ENCODE peak calls at places on chromosome 5, in five cellular contexts. One of them, this sample, is unnamed.

GRCh38 chr5:33808699-33809098 is 83.1 kb downstream of the ADAMTS12 start:
- DNase-seq in OCI-LY7: no peak
- DNase-seq in GM12878: no peak
- DNase-seq in hepatocyte: no peak
- DNase-seq in mammary epithelial cell: no peak
- DNase-seq in this sample: no peak

GRCh38 chr5:10602031-10602806 is 38.3 kb downstream of the ANKRD33B start:
- DNase-seq in OCI-LY7: no peak
- DNase-seq in GM12878: no peak
- DNase-seq in hepatocyte: no peak
- DNase-seq in mammary epithelial cell: no peak
- DNase-seq in this sample: no peak

GRCh38 chr5:172541764-172542120 is 87.4 kb upstream of the SH3PXD2B start:
- DNase-seq in OCI-LY7: no peak
- DNase-seq in GM12878: no peak
- DNase-seq in hepatocyte: no peak
- DNase-seq in mammary epithelial cell: no peak
- DNase-seq in this sample: no peak

GRCh38 chr5:144142030-144142825 is 28.2 kb downstream of the YIPF5 start:
- DNase-seq in OCI-LY7: peak; percentile 41
- DNase-seq in GM12878: peak; percentile 25
- DNase-seq in hepatocyte: peak; percentile 59
- DNase-seq in mammary epithelial cell: peak; percentile 48
- DNase-seq in this sample: no peak

GRCh38 chr5:127615916-127616315 is 33.0 kb upstream of the CTXN3 start:
- DNase-seq in OCI-LY7: no peak
- DNase-seq in GM12878: no peak
- DNase-seq in hepatocyte: peak; percentile 10
- DNase-seq in mammary epithelial cell: peak; percentile 56
- DNase-seq in this sample: no peak

GRCh38 chr5:143514915-143515314 is 111.4 kb upstream of the NR3C1 start:
- DNase-seq in OCI-LY7: no peak
- DNase-seq in GM12878: no peak
- DNase-seq in hepatocyte: no peak
- DNase-seq in mammary epithelial cell: no peak
- DNase-seq in this sample: no peak

GRCh38 chr5:172642926-172643325 is 1.9 kb downstream of the NEURL1B start:
- DNase-seq in OCI-LY7: no peak
- DNase-seq in GM12878: no peak
- DNase-seq in hepatocyte: no peak
- DNase-seq in mammary epithelial cell: no peak
- DNase-seq in this sample: no peak

GRCh38 chr5:107889387-107889786 is 218.7 kb upstream of the EFNA5 start:
- DNase-seq in OCI-LY7: no peak
- DNase-seq in GM12878: no peak
- DNase-seq in hepatocyte: no peak
- DNase-seq in mammary epithelial cell: no peak
- DNase-seq in this sample: no peak

GRCh38 chr5:135604046-135604445 is 25.3 kb upstream of the CXCL14 start:
- DNase-seq in OCI-LY7: no peak
- DNase-seq in GM12878: no peak
- DNase-seq in hepatocyte: no peak
- DNase-seq in mammary epithelial cell: no peak
- DNase-seq in this sample: no peak

GRCh38 chr5:27234916-27235315 is 196.5 kb upstream of the CDH9 start:
- DNase-seq in OCI-LY7: no peak
- DNase-seq in GM12878: no peak
- DNase-seq in hepatocyte: no peak
- DNase-seq in mammary epithelial cell: no peak
- DNase-seq in this sample: no peak

GRCh38 chr5:175535781-175536180 is 57.4 kb downstream of the SFXN1 start:
- DNase-seq in OCI-LY7: no peak
- DNase-seq in GM12878: no peak
- DNase-seq in hepatocyte: no peak
- DNase-seq in mammary epithelial cell: no peak
- DNase-seq in this sample: no peak

GRCh38 chr5:146653560-146653959 is 137.6 kb upstream of the GPR151 start:
- DNase-seq in OCI-LY7: no peak
- DNase-seq in GM12878: no peak
- DNase-seq in hepatocyte: no peak
- DNase-seq in mammary epithelial cell: no peak
- DNase-seq in this sample: no peak

GRCh38 chr5:9166202-9167147 is 379.4 kb downstream of the SEMA5A start:
- DNase-seq in OCI-LY7: no peak
- DNase-seq in GM12878: no peak
- DNase-seq in hepatocyte: no peak
- DNase-seq in mammary epithelial cell: no peak
- DNase-seq in this sample: peak; percentile 41

GRCh38 chr5:154419236-154419635 is 26.6 kb upstream of the SAP30L start:
- DNase-seq in OCI-LY7: no peak
- DNase-seq in GM12878: no peak
- DNase-seq in hepatocyte: no peak
- DNase-seq in mammary epithelial cell: no peak
- DNase-seq in this sample: no peak

GRCh38 chr5:88544616-88545150 is 276.0 kb upstream of the TMEM161B start:
- DNase-seq in OCI-LY7: no peak
- DNase-seq in GM12878: no peak
- DNase-seq in hepatocyte: no peak
- DNase-seq in mammary epithelial cell: no peak
- DNase-seq in this sample: no peak

GRCh38 chr5:105616599-105616998 is 2054.0 kb upstream of the NUDT12 start:
- DNase-seq in OCI-LY7: no peak
- DNase-seq in GM12878: no peak
- DNase-seq in hepatocyte: no peak
- DNase-seq in mammary epithelial cell: no peak
- DNase-seq in this sample: no peak
- H3K36me3 ChIP-seq in OCI-LY7: no peaks in the 10 kb centered on the region
- H3K36me3 ChIP-seq in GM12878: no peaks in the 10 kb centered on the region
- H3K36me3 ChIP-seq in hepatocyte: no peaks in the 10 kb centered on the region
- H3K36me3 ChIP-seq in mammary epithelial cell: no peaks in the 10 kb centered on the region
- H3K36me3 ChIP-seq in this sample: no peaks in the 10 kb centered on the region

GRCh38 chr5:74943905-74944304 is 77.7 kb upstream of the FAM169A start:
- DNase-seq in OCI-LY7: no peak
- DNase-seq in GM12878: no peak
- DNase-seq in hepatocyte: no peak
- DNase-seq in mammary epithelial cell: no peak
- DNase-seq in this sample: no peak
- TF ChIP-seq CTCF in OCI-LY7: peak; percentile 26
- TF ChIP-seq CTCF in GM12878: peak; percentile 10
- TF ChIP-seq CTCF in hepatocyte: peak; percentile 22
- TF ChIP-seq CTCF in mammary epithelial cell: peak; percentile 3
- TF ChIP-seq CTCF in this sample: no peak

GRCh38 chr5:149254506-149254905 is 17.2 kb upstream of the AFAP1L1 start:
- DNase-seq in OCI-LY7: no peak
- DNase-seq in GM12878: no peak
- DNase-seq in hepatocyte: peak; percentile 39
- DNase-seq in mammary epithelial cell: no peak
- DNase-seq in this sample: no peak
- H3K36me3 ChIP-seq in OCI-LY7: no peaks in the 10 kb centered on the region
- H3K36me3 ChIP-seq in GM12878: no peaks in the 10 kb centered on the region
- H3K36me3 ChIP-seq in hepatocyte: no peaks in the 10 kb centered on the region
- H3K36me3 ChIP-seq in mammary epithelial cell: no peaks in the 10 kb centered on the region
- H3K36me3 ChIP-seq in this sample: peaks cover 7% of the 10 kb centered on the region

GRCh38 chr5:35780236-35780635 is 76.5 kb upstream of the IL7R start:
- DNase-seq in OCI-LY7: no peak
- DNase-seq in GM12878: no peak
- DNase-seq in hepatocyte: no peak
- DNase-seq in mammary epithelial cell: no peak
- DNase-seq in this sample: no peak

GRCh38 chr5:35776757-35777156 is 79.9 kb upstream of the IL7R start:
- DNase-seq in OCI-LY7: no peak
- DNase-seq in GM12878: no peak
- DNase-seq in hepatocyte: no peak
- DNase-seq in mammary epithelial cell: no peak
- DNase-seq in this sample: no peak

GRCh38 chr5:35773936-35774335 is 82.8 kb upstream of the IL7R start:
- DNase-seq in OCI-LY7: no peak
- DNase-seq in GM12878: no peak
- DNase-seq in hepatocyte: no peak
- DNase-seq in mammary epithelial cell: peak; percentile 19
- DNase-seq in this sample: no peak

GRCh38 chr5:35778259-35778769 is 78.4 kb upstream of the IL7R start:
- DNase-seq in OCI-LY7: no peak
- DNase-seq in GM12878: no peak
- DNase-seq in hepatocyte: no peak
- DNase-seq in mammary epithelial cell: no peak
- DNase-seq in this sample: no peak

DNA sequence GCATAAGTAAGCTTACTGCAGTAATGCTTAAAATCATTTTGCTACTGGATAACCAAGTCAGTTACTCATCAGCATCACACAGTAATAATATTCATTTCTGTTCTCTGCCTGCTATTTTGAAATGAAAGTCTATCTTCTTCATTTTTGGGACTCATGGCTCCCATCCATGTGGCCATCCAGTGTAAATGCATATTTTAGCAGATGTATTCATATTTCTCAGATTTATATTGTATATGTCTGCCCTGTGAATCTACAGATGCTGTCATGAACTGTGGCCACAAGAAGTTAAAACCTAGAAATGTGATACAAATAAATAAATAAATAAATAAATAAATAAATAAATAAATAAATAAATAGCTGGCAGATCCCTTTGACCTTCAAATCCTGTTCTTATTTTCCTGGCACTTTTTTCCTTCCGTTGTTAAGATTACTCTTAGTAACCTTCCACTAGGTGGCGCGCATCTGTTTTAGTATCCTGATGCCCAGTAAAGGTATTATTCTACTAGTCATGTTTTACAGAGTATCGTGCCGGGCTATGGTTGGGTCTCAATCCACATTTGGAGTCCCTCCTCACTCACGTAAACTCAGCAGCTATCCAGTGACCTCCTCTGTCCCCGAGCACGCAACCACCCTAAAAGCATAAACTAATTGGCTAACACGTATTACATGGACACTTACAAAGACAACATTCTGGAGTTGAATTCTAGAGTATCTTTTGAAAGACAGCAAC is 79.2 kb upstream of the IL7R start:
- DNase-seq in OCI-LY7: peak; percentile 91
- DNase-seq in GM12878: no peak
- DNase-seq in hepatocyte: peak; percentile 91
- DNase-seq in mammary epithelial cell: peak; percentile 54
- DNase-seq in this sample: no peak
- TF ChIP-seq CTCF in OCI-LY7: peak; percentile 85
- TF ChIP-seq CTCF in GM12878: peak; percentile 53
- TF ChIP-seq CTCF in hepatocyte: peak; percentile 61
- TF ChIP-seq CTCF in mammary epithelial cell: peak; percentile 68
- TF ChIP-seq CTCF in this sample: peak; percentile 44

GRCh38 chr5:151038801-151039238 is 18.4 kb downstream of the GPX3 start:
- DNase-seq in OCI-LY7: no peak
- DNase-seq in GM12878: no peak
- DNase-seq in hepatocyte: no peak
- DNase-seq in mammary epithelial cell: peak; percentile 68
- DNase-seq in this sample: no peak
- H3K36me3 ChIP-seq in OCI-LY7: peaks cover 88% of the 10 kb centered on the region
- H3K36me3 ChIP-seq in GM12878: peaks cover 60% of the 10 kb centered on the region
- H3K36me3 ChIP-seq in hepatocyte: no peaks in the 10 kb centered on the region
- H3K36me3 ChIP-seq in mammary epithelial cell: peaks cover 37% of the 10 kb centered on the region
- H3K36me3 ChIP-seq in this sample: no peaks in the 10 kb centered on the region

GRCh38 chr5:101590384-101590783 is 687.3 kb upstream of the ST8SIA4 start:
- DNase-seq in OCI-LY7: peak; percentile 4
- DNase-seq in GM12878: no peak
- DNase-seq in hepatocyte: no peak
- DNase-seq in mammary epithelial cell: no peak
- DNase-seq in this sample: no peak
- TF ChIP-seq CTCF in OCI-LY7: peak; percentile 63
- TF ChIP-seq CTCF in GM12878: peak; percentile 42
- TF ChIP-seq CTCF in hepatocyte: peak; percentile 22
- TF ChIP-seq CTCF in mammary epithelial cell: peak; percentile 39
- TF ChIP-seq CTCF in this sample: no peak

This sample was measured in left lung.